ENCODE peak calls at places on chromosomes 1 and 21, in nine cellular contexts. L is stomach, B is ovary, K is spleen, Z is trophoblast cell, A is right lobe of liver, T is uterus, W is GM23248, H is heart right ventricle. R is an unnamed sample.

GRCh38 chr1:174700314-174700713 is 252.6 kb downstream of the GPR52 start:
- DNase-seq in L (no peak), B (no peak), K (no peak), Z (no peak), A (no peak), T (no peak), W (no peak), H (no peak), R (no peak)

GRCh38 chr1:56063461-56063860 is 515.9 kb downstream of the PLPP3 start:
- DNase-seq in L (no peak), B (no peak), K (no peak), Z (peak; percentile 42), A (no peak), T (no peak), W (no peak), H (no peak), R (no peak)

GRCh38 chr21:42569732-42570301 is 56.2 kb downstream of the SLC37A1 start:
- DNase-seq in L (peak; percentile 24), B (peak; percentile 11), K (peak; percentile 55), Z (no peak), A (peak; percentile 60), T (peak; percentile 2), W (no peak), H (no peak), R (peak; percentile 70)

GRCh38 chr1:155321577-155322497 is 1.1 kb downstream of the RUSC1 start:
- DNase-seq in L (no peak), B (peak; percentile 40), K (no peak), Z (no peak), A (no peak), T (peak; percentile 28), W (peak; percentile 32), H (no peak), R (no peak)

GRCh38 chr1:94000531-94001282 is 91.5 kb upstream of the GCLM start:
- DNase-seq in L (no peak), B (no peak), K (no peak), Z (peak; percentile 42), A (no peak), T (no peak), W (no peak), H (no peak), R (no peak)

GRCh38 chr1:57162607-57163235 is 196.9 kb upstream of the C8B start:
- DNase-seq in L (no peak), B (no peak), K (no peak), Z (no peak), A (no peak), T (no peak), W (peak; percentile 45), H (peak; percentile 24), R (no peak)

GRCh38 chr1:200038987-200039848 is 11.7 kb downstream of the NR5A2 start:
- DNase-seq in L (peak; percentile 46), B (no peak), K (peak; percentile 81), Z (peak; percentile 49), A (peak; percentile 83), T (no peak), W (peak; percentile 64), H (no peak), R (no peak)

GRCh38 chr1:156493749-156494148 is 6.8 kb downstream of the MEF2D start:
- DNase-seq in L (no peak), B (no peak), K (no peak), Z (no peak), A (no peak), T (no peak), W (no peak), H (no peak), R (no peak)

GRCh38 chr1:36560177-36560576 is 77.5 kb upstream of the CSF3R start:
- DNase-seq in L (no peak), B (no peak), K (no peak), Z (no peak), A (no peak), T (no peak), W (no peak), H (no peak), R (no peak)

GRCh38 chr1:201536542-201536941 is 2.4 kb upstream of the NAV1 start:
- DNase-seq in L (no peak), B (no peak), K (no peak), Z (peak; percentile 77), A (no peak), T (peak; percentile 72), W (peak; percentile 98), H (no peak), R (no peak)

GRCh38 chr1:190098756-190099155 is 378.9 kb downstream of the BRINP3 start:
- DNase-seq in L (no peak), B (no peak), K (no peak), Z (no peak), A (no peak), T (no peak), W (no peak), H (no peak), R (no peak)

GRCh38 chr1:17584539-17584938 is 45.0 kb downstream of the ARHGEF10L start:
- DNase-seq in L (no peak), B (no peak), K (no peak), Z (no peak), A (no peak), T (no peak), W (no peak), H (no peak), R (no peak)

GRCh38 chr1:17582124-17582768 is 42.7 kb downstream of the ARHGEF10L start:
- DNase-seq in L (no peak), B (no peak), K (no peak), Z (peak; percentile 60), A (no peak), T (no peak), W (no peak), H (no peak), R (no peak)

GRCh38 chr1:17577907-17578297 is 38.4 kb downstream of the ARHGEF10L start:
- DNase-seq in L (no peak), B (no peak), K (no peak), Z (no peak), A (no peak), T (no peak), W (no peak), H (no peak), R (no peak)

GRCh38 chr1:17579951-17580939 is 40.7 kb downstream of the ARHGEF10L start:
- DNase-seq in L (peak; percentile 66), B (no peak), K (peak; percentile 77), Z (no peak), A (peak; percentile 83), T (no peak), W (no peak), H (no peak), R (no peak)

DNA sequence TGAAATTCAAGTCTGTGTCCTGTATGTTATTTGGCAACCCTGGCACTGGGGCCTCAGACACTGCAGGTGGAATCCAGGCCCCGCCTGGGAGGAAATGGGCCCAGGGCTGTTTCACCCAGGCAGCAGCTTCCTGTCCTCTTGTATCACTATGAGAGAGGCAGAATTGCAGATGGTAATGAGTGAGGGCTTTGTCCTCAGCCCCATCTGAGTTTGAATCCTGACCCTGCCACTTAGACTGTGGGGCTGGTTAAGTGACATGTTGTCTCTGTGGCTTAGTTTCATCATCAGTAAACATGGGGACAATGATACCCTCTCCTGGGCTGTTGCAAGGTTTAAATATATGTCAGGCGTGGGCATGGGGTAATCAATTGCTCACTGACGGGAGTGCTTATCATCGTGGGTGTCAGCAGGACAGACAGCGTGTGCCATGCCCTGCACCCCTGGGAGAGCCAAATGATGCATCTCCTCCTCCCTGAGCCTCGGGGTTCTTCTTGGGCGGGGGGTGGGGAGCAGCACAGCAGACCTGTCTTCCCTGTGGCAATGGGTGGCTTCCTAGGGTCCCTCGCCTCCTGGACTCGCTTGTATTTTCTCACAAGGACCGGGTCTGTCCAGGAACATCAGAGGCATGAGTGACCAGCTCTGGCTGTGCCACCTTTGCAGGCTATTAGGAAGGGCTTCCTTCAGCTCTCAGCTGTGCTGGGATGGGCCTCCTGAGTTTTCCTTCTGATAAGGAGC is 42.1 kb downstream of the ARHGEF10L start:
- DNase-seq in L (no peak), B (no peak), K (no peak), Z (no peak), A (peak; percentile 81), T (no peak), W (no peak), H (no peak), R (no peak)
- H3K4me1 ChIP-seq in L (peaks cover 69% of the 10 kb centered on the region), B (peaks cover 3% of the 10 kb centered on the region), K (no peaks in the 10 kb centered on the region), Z (peaks cover 15% of the 10 kb centered on the region), A (no peaks in the 10 kb centered on the region), T (no peaks in the 10 kb centered on the region), W (peaks cover 9% of the 10 kb centered on the region), H (peaks cover 5% of the 10 kb centered on the region), R (peaks cover 14% of the 10 kb centered on the region)

GRCh38 chr1:27365372-27366112 is 1.2 kb downstream of the MAP3K6 start:
- DNase-seq in L (peak; percentile 89), B (peak; percentile 92), K (peak; percentile 95), Z (peak; percentile 86), A (peak; percentile 88), T (peak; percentile 94), W (peak; percentile 93), H (peak; percentile 92), R (peak; percentile 91)

GRCh38 chr1:27366411-27367159 is at the start of gene MAP3K6:
- DNase-seq in L (peak; percentile 90), B (peak; percentile 88), K (peak; percentile 91), Z (peak; percentile 84), A (peak; percentile 85), T (peak; percentile 89), W (peak; percentile 94), H (peak; percentile 89), R (peak; percentile 95)

GRCh38 chr1:27364696-27365371 is 1.9 kb downstream of the MAP3K6 start:
- DNase-seq in L (no peak), B (no peak), K (no peak), Z (peak; percentile 90), A (no peak), T (no peak), W (no peak), H (no peak), R (no peak)

GRCh38 chr1:27367160-27367650 is 444 bp upstream of the MAP3K6 start:
- DNase-seq in L (no peak), B (no peak), K (no peak), Z (no peak), A (no peak), T (no peak), W (no peak), H (no peak), R (no peak)

GRCh38 chr1:27366113-27366410 is 699 bp downstream of the MAP3K6 start:
- DNase-seq in L (peak; percentile 82), B (peak; percentile 81), K (peak; percentile 94), Z (peak; percentile 88), A (peak; percentile 85), T (peak; percentile 88), W (peak; percentile 86), H (peak; percentile 92), R (peak; percentile 94)
- H3K27ac ChIP-seq in L (peak overlapping the region; percentile 87), B (peak overlapping the region; percentile 91), K (peak overlapping the region; percentile 91), Z (peak overlapping the region; percentile 60), A (peak overlapping the region; percentile 76), T (peak overlapping the region; percentile 96), W (peak overlapping the region; percentile 97), H (peak overlapping the region; percentile 99), R (peak overlapping the region; percentile 97)

GRCh38 chr21:35606578-35606977 is 453.7 kb downstream of the SETD4 start:
- DNase-seq in L (no peak), B (no peak), K (no peak), Z (no peak), A (no peak), T (no peak), W (peak; percentile 23), H (no peak), R (no peak)
- H3K27me3 ChIP-seq in L (no peaks in the 10 kb centered on the region), B (no peaks in the 10 kb centered on the region), K (no peaks in the 10 kb centered on the region), Z (no peaks in the 10 kb centered on the region), A (no peaks in the 10 kb centered on the region), T (no peaks in the 10 kb centered on the region), W (no peaks in the 10 kb centered on the region), H (peaks cover 3% of the 10 kb centered on the region), R (peaks cover 9% of the 10 kb centered on the region)

GRCh38 chr21:26952274-26953066 is 14.4 kb downstream of the ADAMTS5 start:
- DNase-seq in L (no peak), B (no peak), K (no peak), Z (no peak), A (no peak), T (no peak), W (no peak), H (no peak), R (no peak)
- H3K4me1 ChIP-seq in L (no peaks in the 10 kb centered on the region), B (no peaks in the 10 kb centered on the region), K (peaks cover 4% of the 10 kb centered on the region), Z (no peaks in the 10 kb centered on the region), A (no peaks in the 10 kb centered on the region), T (peaks cover 5% of the 10 kb centered on the region), W (no peaks in the 10 kb centered on the region), H (no peaks in the 10 kb centered on the region), R (no peaks in the 10 kb centered on the region)

GRCh38 chr1:8765253-8765652 is 52.2 kb downstream of the RERE start:
- DNase-seq in L (no peak), B (no peak), K (no peak), Z (no peak), A (no peak), T (no peak), W (no peak), H (no peak), R (no peak)
- H3K27ac ChIP-seq in L (no peak overlapping the region), B (no peak overlapping the region), K (no peak overlapping the region), Z (no peak overlapping the region), A (no peak overlapping the region), T (no peak overlapping the region), W (no peak overlapping the region), H (no peak overlapping the region), R (no peak overlapping the region)

R was measured in lower lobe of right lung.